ENCODE peak calls at places on chromosomes 2 and 18, in six cellular contexts. E, R, N, W, Y and I are unnamed samples.

GRCh38 chr2:64005707-64006356 is 13.4 kb downstream of the VPS54 start:
- DNase-seq in E (no peak), R (no peak), N (no peak), W (no peak), Y (no peak), I (no peak)

GRCh38 chr2:29304399-29304798 is 189.2 kb downstream of the CLIP4 start:
- DNase-seq in E (no peak), R (no peak), N (no peak), W (no peak), Y (no peak), I (no peak)

GRCh38 chr18:21826196-21826595 is 85.6 kb downstream of the MIB1 start:
- DNase-seq in E (no peak), R (peak), N (no peak), W (no peak), Y (no peak), I (no peak)

GRCh38 chr2:155965415-155966070 is 367.0 kb downstream of the NR4A2 start:
- DNase-seq in E (no peak), R (no peak), N (no peak), W (no peak), Y (no peak), I (no peak)

GRCh38 chr2:10140841-10141610 is 18.5 kb downstream of the RRM2 start:
- DNase-seq in E (no peak), R (no peak), N (no peak), W (no peak), Y (no peak), I (no peak)

GRCh38 chr2:61045999-61046398 is 19.7 kb upstream of the SANBR start:
- DNase-seq in E (no peak), R (no peak), N (no peak), W (no peak), Y (no peak), I (no peak)

GRCh38 chr2:101106453-101107181 is 44.6 kb downstream of the TBC1D8 start:
- DNase-seq in E (no peak), R (no peak), N (no peak), W (no peak), Y (no peak), I (no peak)

GRCh38 chr18:58297198-58297597 is 253.2 kb downstream of the NEDD4L start:
- DNase-seq in E (no peak), R (no peak), N (no peak), W (no peak), Y (peak), I (no peak)

GRCh38 chr2:6800553-6800952 is 65.2 kb downstream of the CMPK2 start:
- DNase-seq in E (no peak), R (no peak), N (no peak), W (no peak), Y (peak), I (no peak)

GRCh38 chr2:226995625-226996041 is 159.8 kb downstream of the RHBDD1 start:
- DNase-seq in E (no peak), R (no peak), N (no peak), W (peak), Y (peak), I (peak)

GRCh38 chr2:233247744-233248143 is 3.7 kb upstream of the ATG16L1 start:
- DNase-seq in E (no peak), R (no peak), N (peak), W (no peak), Y (no peak), I (peak)

GRCh38 chr2:232286011-232286868 is 92.3 kb upstream of the ALPP start:
- DNase-seq in E (no peak), R (no peak), N (no peak), W (no peak), Y (no peak), I (no peak)

GRCh38 chr2:10811552-10811951 is 1.0 kb downstream of the PDIA6 start:
- DNase-seq in E (no peak), R (no peak), N (no peak), W (no peak), Y (no peak), I (no peak)

GRCh38 chr2:101962243-101962809 is 29.4 kb upstream of the IL1R2 start:
- DNase-seq in E (no peak), R (no peak), N (no peak), W (no peak), Y (no peak), I (no peak)

GRCh38 chr2:64760131-64760530 is 106.4 kb upstream of the SERTAD2 start:
- DNase-seq in E (no peak), R (no peak), N (no peak), W (no peak), Y (no peak), I (no peak)

GRCh38 chr2:118121986-118122767 is 33.9 kb downstream of the INSIG2 start:
- DNase-seq in E (no peak), R (no peak), N (no peak), W (no peak), Y (no peak), I (no peak)

GRCh38 chr18:3447895-3448844 is 1.8 kb upstream of the TGIF1 start:
- DNase-seq in E (peak), R (peak), N (peak), W (peak), Y (peak), I (peak)

GRCh38 chr18:49094136-49094535 is 143.4 kb upstream of the SMAD7 start:
- DNase-seq in E (no peak), R (no peak), N (no peak), W (no peak), Y (peak), I (no peak)

GRCh38 chr18:31487251-31488015 is 10.5 kb upstream of the DSG2 start:
- DNase-seq in E (no peak), R (no peak), N (no peak), W (no peak), Y (peak), I (peak)

GRCh38 chr18:634551-635045 is 22.9 kb upstream of the TYMS start:
- DNase-seq in E (no peak), R (no peak), N (no peak), W (no peak), Y (no peak), I (peak)

GRCh38 chr18:9788860-9789259 is 80.8 kb downstream of the RAB31 start:
- DNase-seq in E (no peak), R (no peak), N (no peak), W (no peak), Y (no peak), I (no peak)

GRCh38 chr2:98649135-98649991 is 41.0 kb downstream of the UNC50 start:
- DNase-seq in E (peak), R (peak), N (peak), W (peak), Y (peak), I (peak)

GRCh38 chr2:175151791-175152190 is 16.2 kb downstream of the ATF2 start:
- DNase-seq in E (no peak), R (no peak), N (no peak), W (no peak), Y (no peak), I (no peak)

GRCh38 chr2:216555274-216555673 is 56.6 kb downstream of the RPL37A start:
- DNase-seq in E (peak), R (no peak), N (no peak), W (peak), Y (no peak), I (no peak)

GRCh38 chr2:55421326-55421725 is 1.7 kb upstream of the CCDC88A start:
- DNase-seq in E (no peak), R (no peak), N (no peak), W (no peak), Y (no peak), I (no peak)

GRCh38 chr2:55423303-55423702 is 3.6 kb upstream of the CCDC88A start:
- DNase-seq in E (no peak), R (no peak), N (no peak), W (no peak), Y (no peak), I (no peak)

GRCh38 chr2:55428258-55428657 is 8.6 kb upstream of the CCDC88A start:
- DNase-seq in E (no peak), R (no peak), N (no peak), W (no peak), Y (no peak), I (no peak)

GRCh38 chr2:55422876-55423275 is 3.2 kb upstream of the CCDC88A start:
- DNase-seq in E (no peak), R (no peak), N (no peak), W (no peak), Y (no peak), I (no peak)

DNA sequence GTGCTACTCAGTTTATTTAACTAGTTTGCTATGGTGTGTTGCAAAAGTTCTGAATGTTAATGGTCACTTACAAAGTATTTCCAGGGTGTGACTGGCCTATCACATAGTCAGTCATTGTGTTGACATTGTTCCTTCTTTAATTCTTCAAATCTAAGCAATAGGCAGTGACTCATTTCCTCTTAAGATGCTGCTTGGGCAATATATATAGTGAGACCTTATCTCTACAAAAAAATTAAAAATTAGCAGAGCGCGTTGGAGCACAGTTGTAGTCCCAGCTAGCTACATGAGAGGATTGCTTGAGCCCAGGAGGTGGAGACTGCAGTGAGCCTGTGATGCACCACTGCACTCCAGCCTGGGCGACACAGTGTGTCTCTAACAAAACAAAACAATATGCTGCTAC is 5.8 kb upstream of the CCDC88A start:
- DNase-seq in E (no peak), R (no peak), N (no peak), W (no peak), Y (peak), I (peak)
- H3K27ac ChIP-seq in E (peak), R (no peak), N (no peak), W (no peak), Y (peak), I (peak)

DNA sequence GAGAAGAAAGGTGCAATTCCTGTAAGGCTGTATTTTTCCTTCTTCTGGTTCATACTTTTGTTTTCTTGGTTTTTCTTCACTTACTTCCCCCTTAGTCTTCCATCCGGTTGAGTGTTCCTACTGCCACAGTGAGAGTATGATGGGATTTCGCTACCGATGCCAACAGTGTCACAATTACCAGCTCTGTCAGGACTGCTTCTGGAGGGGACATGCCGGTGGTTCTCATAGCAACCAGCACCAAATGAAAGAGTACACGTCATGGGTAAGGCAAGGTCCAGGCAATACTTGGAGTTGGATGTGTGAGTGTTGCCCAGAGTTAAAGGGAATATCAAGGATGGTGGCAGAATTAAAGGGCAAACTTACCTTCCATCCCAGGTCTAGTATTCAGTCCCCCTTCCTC is 108.0 kb downstream of the DTNA start:
- DNase-seq in E (no peak), R (no peak), N (no peak), W (no peak), Y (no peak), I (no peak)
- H3K4me3 ChIP-seq in E (no peak), R (no peak), N (no peak), W (no peak), Y (no peak), I (no peak)

DNA sequence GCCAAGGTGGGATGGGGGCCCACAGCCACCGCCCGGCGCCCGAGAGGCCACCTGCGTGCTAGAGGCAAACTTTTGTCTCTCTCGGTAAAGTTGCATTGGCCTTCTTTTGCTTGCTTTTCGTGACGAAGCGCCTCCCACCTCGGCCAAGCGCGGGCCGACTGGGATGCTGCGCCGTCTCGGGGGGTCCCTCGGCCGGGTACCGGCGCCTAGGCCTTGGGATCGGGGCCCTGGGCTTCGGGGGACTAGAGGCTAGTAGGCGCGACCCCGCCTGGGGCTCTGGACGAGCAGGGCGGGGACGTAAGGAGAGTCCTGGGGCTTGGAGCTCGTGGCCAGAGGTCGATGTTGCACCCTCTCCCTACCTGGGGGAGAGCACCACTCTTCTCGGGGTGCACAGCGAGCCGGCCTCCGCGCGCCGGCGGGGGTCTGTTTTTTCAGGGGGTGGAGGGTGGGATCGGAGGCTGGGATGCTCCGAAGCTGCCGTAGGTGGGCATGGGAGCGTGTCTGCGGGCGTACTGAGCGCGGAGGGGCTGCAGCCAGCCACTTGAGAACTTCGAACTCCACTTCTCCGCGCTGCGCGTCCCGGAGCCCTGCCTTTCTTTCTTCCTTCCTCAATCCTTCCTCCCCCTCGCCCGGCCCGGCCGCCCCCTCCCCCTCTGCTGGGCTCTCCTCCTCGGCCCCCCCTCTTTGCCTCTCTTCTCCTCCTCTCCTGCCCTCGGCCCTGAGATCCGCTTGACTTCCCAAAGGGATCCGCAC is 710 bp downstream of the GLI2 start:
- DNase-seq in E (no peak), R (no peak), N (no peak), W (peak), Y (no peak), I (peak)
- H3K27ac ChIP-seq in E (peak), R (no peak), N (no peak), W (peak), Y (peak), I (peak)

DNA sequence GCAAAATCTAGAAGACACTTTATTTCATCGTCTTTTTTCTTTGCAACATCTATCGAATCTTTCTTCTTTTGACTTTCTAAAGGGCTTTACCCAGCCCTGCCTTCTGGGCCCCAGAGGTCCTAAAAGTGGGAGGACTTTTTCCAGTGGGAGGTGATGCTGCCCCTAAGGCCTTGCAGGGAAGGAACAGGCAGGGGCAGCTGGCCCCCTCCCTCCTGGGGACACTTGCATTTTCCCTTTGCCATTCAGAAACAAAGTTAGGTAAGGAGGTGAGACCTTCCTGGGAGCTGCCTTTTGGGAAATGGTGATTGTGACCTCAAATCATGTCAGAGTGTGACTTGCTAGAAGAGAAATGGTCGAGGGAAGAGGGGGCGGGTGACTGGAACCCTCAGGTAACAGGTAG is 132.7 kb downstream of the GLI2 start:
- DNase-seq in E (no peak), R (no peak), N (no peak), W (no peak), Y (no peak), I (no peak)
- H3K4me3 ChIP-seq in E (peak), R (no peak), N (no peak), W (no peak), Y (peak), I (peak)

DNA sequence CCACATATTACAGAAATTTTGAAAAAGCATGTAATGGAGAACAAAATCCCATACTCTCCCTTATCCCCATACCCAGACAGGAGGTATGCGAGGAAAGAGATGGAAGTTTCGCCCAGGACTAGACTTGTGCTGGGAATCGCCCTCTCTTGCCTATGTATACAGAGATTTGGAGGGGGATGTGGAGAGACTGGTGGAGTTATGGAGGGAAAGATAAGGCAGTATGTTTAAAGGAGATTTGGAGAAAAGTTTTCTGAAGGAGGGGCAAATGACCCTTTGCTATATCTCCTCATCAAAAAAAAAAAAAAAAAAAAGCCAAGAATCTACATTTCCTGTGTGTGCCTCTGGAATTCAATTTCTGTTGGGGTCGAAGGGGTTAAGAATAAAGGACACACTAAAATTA is 75.3 kb downstream of the MERTK start:
- DNase-seq in E (no peak), R (no peak), N (no peak), W (no peak), Y (no peak), I (no peak)
- H3K27ac ChIP-seq in E (no peak), R (peak), N (no peak), W (no peak), Y (no peak), I (no peak)

GRCh38 chr2:109702250-109702985 is 88.3 kb downstream of the SOWAHC start:
- DNase-seq in E (no peak), R (no peak), N (no peak), W (no peak), Y (peak), I (no peak)
- H3K4me3 ChIP-seq in E (no peak), R (no peak), N (no peak), W (no peak), Y (no peak), I (no peak)

DNA sequence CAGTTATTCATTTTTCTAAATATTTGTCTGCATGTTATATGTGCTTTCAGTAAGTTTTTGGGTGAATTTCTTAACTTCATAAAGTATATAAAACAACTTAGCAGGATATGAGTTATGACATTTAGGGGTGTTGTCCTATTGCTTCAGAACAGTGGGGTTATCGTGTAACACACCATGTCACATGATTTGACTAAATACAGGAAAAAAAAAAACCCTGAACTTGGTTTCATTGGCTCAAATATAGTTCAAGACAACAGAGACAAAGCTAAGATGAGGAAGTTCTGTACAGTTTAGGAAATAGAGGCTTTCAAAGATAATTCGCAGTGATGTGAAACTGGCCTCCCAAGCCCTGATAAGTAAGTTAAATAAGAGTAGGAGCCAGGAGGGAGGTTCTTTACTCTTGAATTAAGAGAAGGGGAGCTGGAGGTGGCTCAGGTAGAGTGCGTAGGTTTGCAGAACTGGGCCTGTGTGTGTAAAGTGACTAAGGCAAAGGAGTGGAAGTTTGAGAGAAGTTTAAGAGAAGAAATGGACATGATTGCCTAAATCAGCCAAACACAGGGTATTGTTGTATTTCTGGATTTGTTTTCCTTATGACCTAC is 53.9 kb downstream of the LIMS1 start:
- DNase-seq in E (no peak), R (peak), N (no peak), W (no peak), Y (no peak), I (no peak)
- H3K27ac ChIP-seq in E (peak), R (peak), N (no peak), W (peak), Y (peak), I (no peak)

GRCh38 chr18:55418439-55418838 is 169.6 kb downstream of the TCF4 start:
- DNase-seq in E (no peak), R (no peak), N (no peak), W (no peak), Y (no peak), I (no peak)

GRCh38 chr18:55420977-55421611 is 166.9 kb downstream of the TCF4 start:
- DNase-seq in E (no peak), R (no peak), N (no peak), W (no peak), Y (no peak), I (no peak)

GRCh38 chr18:55419132-55419938 is 168.7 kb downstream of the TCF4 start:
- DNase-seq in E (no peak), R (no peak), N (no peak), W (no peak), Y (no peak), I (no peak)

GRCh38 chr18:55420665-55420964 is 167.4 kb downstream of the TCF4 start:
- DNase-seq in E (no peak), R (no peak), N (no peak), W (no peak), Y (no peak), I (no peak)

GRCh38 chr18:55419939-55420664 is 167.9 kb downstream of the TCF4 start:
- DNase-seq in E (no peak), R (no peak), N (no peak), W (no peak), Y (no peak), I (no peak)
- H3K4me3 ChIP-seq in E (peak), R (no peak), N (no peak), W (no peak), Y (no peak), I (no peak)